ENCODE peak calls at places on chromosomes 7 and 10, in four cellular contexts. H is thoracic aorta, P is AG04449, D is GM23338. I is an unnamed sample.

GRCh38 chr10:32981760-32982159 is 23.7 kb upstream of the ITGB1 start:
- DNase-seq in H (no peak), P (no peak), D (no peak), I (peak)

GRCh38 chr10:55001422-55001821 is 200.4 kb upstream of the PCDH15 start:
- DNase-seq in H (no peak), P (no peak), D (no peak), I (no peak)

GRCh38 chr7:87505122-87505521 is 29.6 kb upstream of the ABCB4 start:
- DNase-seq in H (no peak), P (no peak), D (no peak), I (peak)

GRCh38 chr7:18828333-18829100 is 288.9 kb downstream of the TWIST1 start:
- DNase-seq in H (no peak), P (no peak), D (no peak), I (no peak)

GRCh38 chr10:94680544-94680943 is 3.0 kb upstream of the CYP2C18 start:
- DNase-seq in H (no peak), P (no peak), D (no peak), I (no peak)

GRCh38 chr10:113108180-113108835 is 158.3 kb downstream of the TCF7L2 start:
- DNase-seq in H (no peak), P (no peak), D (peak), I (no peak)

GRCh38 chr7:119733480-119733879 is 539.5 kb upstream of the KCND2 start:
- DNase-seq in H (no peak), P (no peak), D (no peak), I (no peak)

GRCh38 chr7:157008206-157009169 is 2.0 kb downstream of the MNX1 start:
- DNase-seq in H (no peak), P (no peak), D (peak), I (no peak)

GRCh38 chr10:26714816-26715487 is 17.5 kb downstream of the PDSS1 start:
- DNase-seq in H (no peak), P (no peak), D (no peak), I (no peak)

GRCh38 chr10:3107426-3107961 is 40.1 kb downstream of the PFKP start:
- DNase-seq in H (peak), P (no peak), D (no peak), I (peak)

GRCh38 chr7:24764972-24765744 is 7.9 kb upstream of the GSDME start:
- DNase-seq in H (no peak), P (no peak), D (no peak), I (peak)

GRCh38 chr10:21099291-21099800 is 202.2 kb upstream of the NEBL start:
- DNase-seq in H (no peak), P (no peak), D (no peak), I (no peak)

GRCh38 chr7:156515911-156516790 is 124.4 kb upstream of the RNF32 start:
- DNase-seq in H (no peak), P (no peak), D (no peak), I (no peak)

GRCh38 chr7:48363174-48363573 is 191.9 kb downstream of the ABCA13 start:
- DNase-seq in H (no peak), P (no peak), D (no peak), I (no peak)

GRCh38 chr7:142790056-142790455 is 19.3 kb downstream of the PRSS2 start:
- DNase-seq in H (no peak), P (no peak), D (no peak), I (no peak)

GRCh38 chr7:20562461-20562860 is 53.0 kb upstream of the ABCB5 start:
- DNase-seq in H (no peak), P (no peak), D (no peak), I (no peak)

GRCh38 chr10:22791655-22792054 is 77.3 kb upstream of the PIP4K2A start:
- DNase-seq in H (no peak), P (no peak), D (no peak), I (no peak)

GRCh38 chr7:132311747-132312146 is 264.5 kb downstream of the PLXNA4 start:
- DNase-seq in H (no peak), P (no peak), D (no peak), I (no peak)

GRCh38 chr7:100008525-100008924 is 6.9 kb upstream of the ZKSCAN1 start:
- DNase-seq in H (no peak), P (no peak), D (no peak), I (no peak)

GRCh38 chr10:120613180-120613579 is 156.2 kb downstream of the PLPP4 start:
- DNase-seq in H (no peak), P (no peak), D (no peak), I (no peak)

GRCh38 chr10:77084431-77085144 is 553.0 kb downstream of the KCNMA1 start:
- DNase-seq in H (no peak), P (no peak), D (no peak), I (peak)

GRCh38 chr10:42943025-42943818 is 133.6 kb upstream of the RET start:
- DNase-seq in H (no peak), P (no peak), D (no peak), I (no peak)

GRCh38 chr10:28761084-28761875 is 84.0 kb downstream of the BAMBI start:
- DNase-seq in H (no peak), P (no peak), D (peak), I (no peak)

GRCh38 chr10:105352827-105353226 is 711.7 kb downstream of the SORCS3 start:
- DNase-seq in H (no peak), P (no peak), D (no peak), I (no peak)

GRCh38 chr10:125607689-125608290 is 75.2 kb downstream of the TEX36 start:
- DNase-seq in H (no peak), P (no peak), D (no peak), I (no peak)

GRCh38 chr7:101874028-101874427 is 56.6 kb downstream of the CUX1 start:
- DNase-seq in H (no peak), P (no peak), D (no peak), I (peak)

GRCh38 chr7:74023037-74023436 is 4.9 kb upstream of the ELN start:
- DNase-seq in H (peak), P (no peak), D (peak), I (peak)
- TF ChIP-seq CTCF in H (no peak), P (no peak), D (no peak), I (no peak)

GRCh38 chr7:105808703-105809590 is 67.5 kb downstream of the ATXN7L1 start:
- DNase-seq in H (no peak), P (no peak), D (no peak), I (no peak)
- H3K4me3 ChIP-seq in H (no peak), P (no peak), D (no peak), I (no peak)

GRCh38 chr7:33916357-33917081 is 11.2 kb downstream of the BMPER start:
- DNase-seq in H (no peak), P (no peak), D (no peak), I (peak)
- TF ChIP-seq CTCF in H (no peak), P (no peak), D (no peak), I (no peak)

DNA sequence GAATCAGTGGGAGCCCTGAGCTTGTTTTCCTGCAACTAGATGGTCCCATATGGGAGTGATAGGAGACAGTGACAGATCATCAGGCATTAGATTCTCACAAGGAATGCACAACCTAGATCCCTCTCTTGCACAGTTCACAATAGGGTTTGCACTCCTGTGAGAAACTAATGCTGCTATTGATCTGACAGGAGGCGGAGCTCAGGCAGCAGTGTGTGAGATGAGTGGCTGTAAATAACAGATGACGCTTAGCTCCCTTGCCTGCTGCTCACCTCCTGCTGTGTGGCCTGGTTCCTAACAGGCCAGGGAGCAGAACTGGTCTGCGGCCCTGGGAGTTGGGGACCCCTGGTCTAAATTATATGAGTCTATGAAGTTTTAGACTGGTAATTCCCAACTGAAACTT is 3.9 kb downstream of the MIOS start:
- DNase-seq in H (no peak), P (no peak), D (no peak), I (no peak)
- H3K4me3 ChIP-seq in H (no peak), P (no peak), D (no peak), I (no peak)

DNA sequence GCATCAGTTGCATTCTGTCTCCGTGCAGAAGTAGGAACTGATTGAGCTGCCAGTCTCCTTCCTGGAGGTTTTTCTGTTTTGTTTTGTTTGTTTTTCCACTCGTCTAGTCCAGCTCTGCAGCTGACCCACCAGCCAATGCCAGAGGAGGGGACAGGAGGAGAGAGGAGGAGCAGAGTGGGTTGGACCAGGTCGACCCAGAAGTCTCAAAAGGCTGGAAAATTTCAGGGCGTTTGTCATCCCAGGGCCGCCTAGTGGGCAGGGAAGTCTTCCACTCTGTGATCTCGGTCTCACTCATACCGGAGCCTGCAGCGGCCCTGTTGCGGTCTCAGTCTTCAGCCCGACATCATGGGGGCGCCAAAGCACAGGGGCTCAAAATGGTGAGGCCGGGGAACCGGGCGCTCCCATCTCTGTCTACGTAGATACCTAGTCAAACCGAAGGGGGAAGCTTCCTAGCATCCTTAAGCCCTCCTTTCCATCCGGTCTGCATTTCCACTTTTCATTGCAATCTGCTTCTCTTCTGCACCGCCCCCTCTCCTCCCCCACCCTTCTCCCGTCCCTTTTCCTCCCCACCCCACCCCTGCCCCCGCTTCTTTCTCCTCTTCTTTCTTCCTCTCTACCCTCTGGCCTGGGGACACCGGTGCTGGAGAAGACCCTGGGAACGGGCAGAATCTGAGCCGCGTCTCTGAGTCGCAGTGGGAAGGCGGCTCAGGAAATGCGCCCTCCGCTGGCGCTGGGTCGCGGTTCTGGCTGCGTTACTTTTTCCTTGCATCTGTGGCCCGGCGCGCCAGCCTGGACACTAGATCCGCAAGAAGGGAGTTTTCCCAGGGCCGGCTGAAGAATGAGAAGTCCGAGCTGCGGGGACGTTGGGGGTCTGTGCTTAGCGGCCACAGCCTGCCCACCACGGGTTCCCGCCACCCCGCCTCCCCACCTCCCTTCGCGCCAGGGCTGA is 16.2 kb upstream of the PAX2 start:
- DNase-seq in H (no peak), P (no peak), D (peak), I (peak)
- TF ChIP-seq CTCF in H (no peak), P (peak), D (peak), I (peak)